ENCODE peak calls at places on chromosomes 2 and 18, in seven cellular contexts. S is GM06990; Z is foreskin keratinocyte; O is NB4; D is endodermal cell; X is fibroblast of lung; J is CD4-positive, alpha-beta T cell. G is an unnamed sample.

GRCh38 chr2:221606369-221606768 is 34.3 kb upstream of the EPHA4 start:
- DNase-seq in X (no peak), D (no peak), S (no peak), Z (no peak), J (no peak), O (no peak), G (no peak)

GRCh38 chr2:96241901-96242611 is 23.7 kb downstream of the TMEM127 start:
- DNase-seq in Z (peak), S (peak), D (no peak), J (no peak), X (peak), O (peak), G (peak)

GRCh38 chr2:159030674-159031380 is 62.4 kb downstream of the TANC1 start:
- DNase-seq in D (peak), J (no peak), S (no peak), X (peak), Z (no peak), O (peak), G (no peak)

GRCh38 chr2:182883451-182883850 is 17.0 kb upstream of the FRZB start:
- DNase-seq in J (no peak), O (no peak), X (peak), D (no peak), Z (no peak), S (no peak), G (no peak)

GRCh38 chr18:6058941-6059340 is 163.6 kb upstream of the TMEM200C start:
- DNase-seq in Z (no peak), O (no peak), X (peak), S (no peak), D (no peak), J (no peak), G (no peak)

GRCh38 chr2:174007010-174007409 is 41.8 kb upstream of the SP3 start:
- DNase-seq in S (no peak), J (no peak), O (no peak), X (no peak), D (no peak), Z (no peak), G (no peak)

GRCh38 chr2:8677646-8678592 is 3.9 kb upstream of the ID2 start:
- DNase-seq in J (no peak), Z (no peak), X (peak), D (peak), O (peak), S (peak), G (no peak)

GRCh38 chr2:102615620-102616436 is 3.5 kb upstream of the SLC9A2 start:
- DNase-seq in O (peak), Z (no peak), J (no peak), D (peak), X (peak), S (no peak), G (peak)

GRCh38 chr2:188345439-188345838 is 53.8 kb downstream of the GULP1 start:
- DNase-seq in Z (no peak), S (no peak), D (no peak), O (no peak), J (no peak), X (no peak), G (no peak)

GRCh38 chr2:15158532-15158931 is 402.6 kb downstream of the NBAS start:
- DNase-seq in O (no peak), X (no peak), Z (no peak), D (no peak), S (no peak), J (no peak), G (no peak)

GRCh38 chr2:128689971-128690370 is 371.3 kb upstream of the HS6ST1 start:
- DNase-seq in D (no peak), J (no peak), X (no peak), O (no peak), S (no peak), Z (no peak), G (peak)

GRCh38 chr2:29196792-29197788 is 81.9 kb downstream of the CLIP4 start:
- DNase-seq in X (peak), S (peak), Z (no peak), D (peak), O (peak), J (peak), G (peak)

GRCh38 chr2:27369471-27370025 is 590 bp downstream of the EIF2B4 start:
- DNase-seq in X (peak), D (no peak), O (peak), Z (no peak), S (no peak), J (no peak), G (no peak)

GRCh38 chr2:42386684-42387083 is 25.7 kb upstream of the COX7A2L start:
- DNase-seq in X (no peak), S (no peak), O (peak), Z (no peak), J (no peak), D (no peak), G (peak)

GRCh38 chr2:212421571-212422334 is 116.8 kb downstream of the ERBB4 start:
- DNase-seq in D (no peak), X (peak), Z (no peak), S (no peak), J (no peak), O (no peak), G (no peak)

GRCh38 chr2:7666561-7667259 is 749.5 kb downstream of the RNF144A start:
- DNase-seq in S (no peak), O (no peak), D (no peak), Z (no peak), J (no peak), X (no peak), G (no peak)

GRCh38 chr18:2920027-2920426 is 73.2 kb downstream of the EMILIN2 start:
- DNase-seq in Z (no peak), X (no peak), D (no peak), O (no peak), J (no peak), S (no peak), G (no peak)

GRCh38 chr2:5834491-5834890 is 142.3 kb downstream of the SOX11 start:
- DNase-seq in S (no peak), J (no peak), X (no peak), O (no peak), D (no peak), Z (no peak), G (no peak)

GRCh38 chr2:120109186-120110061 is 96.5 kb downstream of the EPB41L5 start:
- DNase-seq in J (no peak), O (peak), X (peak), Z (peak), S (peak), D (no peak), G (peak)

GRCh38 chr2:241240320-241241004 is 52.0 kb downstream of the ANO7 start:
- DNase-seq in S (no peak), O (no peak), X (no peak), Z (no peak), J (no peak), D (no peak), G (no peak)

GRCh38 chr2:190583507-190584337 is 49.2 kb upstream of the NEMP2 start:
- DNase-seq in J (no peak), X (no peak), Z (no peak), D (no peak), O (no peak), S (peak), G (no peak)

GRCh38 chr18:59907172-59907571 is 7.4 kb downstream of the PMAIP1 start:
- DNase-seq in D (no peak), S (peak), Z (no peak), O (peak), J (no peak), X (no peak), G (no peak)

GRCh38 chr2:200788129-200788718 is 23.5 kb upstream of the BZW1 start:
- DNase-seq in X (peak), Z (peak), O (no peak), J (no peak), D (no peak), S (no peak), G (no peak)

GRCh38 chr2:218876562-218877219 is 4.0 kb upstream of the WNT10A start:
- DNase-seq in O (peak), S (no peak), Z (no peak), D (peak), X (peak), J (peak), G (peak)

GRCh38 chr2:113370478-113371091 is 66.9 kb upstream of the ZNG1B start:
- DNase-seq in X (peak), D (peak), J (peak), Z (peak), O (peak), S (no peak), G (peak)

GRCh38 chr18:2302628-2303516 is 268.4 kb downstream of the METTL4 start:
- DNase-seq in O (no peak), Z (peak), D (no peak), S (no peak), X (no peak), J (no peak), G (no peak)

GRCh38 chr2:111185496-111186022 is 64.8 kb downstream of the BCL2L11 start:
- DNase-seq in S (no peak), D (peak), Z (no peak), O (no peak), J (no peak), X (no peak), G (no peak)

GRCh38 chr2:176959614-176960013 is 253.0 kb upstream of the HNRNPA3 start:
- DNase-seq in J (no peak), Z (no peak), S (no peak), O (no peak), D (no peak), X (no peak), G (no peak)

GRCh38 chr2:150165988-150166965 is 321.2 kb downstream of the RND3 start:
- DNase-seq in O (no peak), J (no peak), S (no peak), D (no peak), X (peak), Z (no peak), G (no peak)

GRCh38 chr2:70463997-70464396 is 89.6 kb downstream of the TGFA start:
- DNase-seq in O (no peak), J (no peak), X (no peak), Z (no peak), S (no peak), D (no peak), G (no peak)

GRCh38 chr18:58952871-58953270 is 88.2 kb downstream of the ZNF532 start:
- DNase-seq in D (no peak), J (no peak), Z (no peak), X (no peak), S (no peak), O (no peak), G (no peak)

GRCh38 chr18:28837100-28837499 is 660.2 kb upstream of the CDH2 start:
- DNase-seq in S (no peak), O (no peak), J (no peak), D (no peak), Z (no peak), X (no peak), G (no peak)

GRCh38 chr18:3664563-3665178 is 214.7 kb downstream of the TGIF1 start:
- DNase-seq in O (peak), Z (no peak), S (no peak), X (no peak), D (peak), J (no peak), G (no peak)

GRCh38 chr2:58920001-58920400 is 678.9 kb upstream of the FANCL start:
- DNase-seq in Z (no peak), S (no peak), X (no peak), J (no peak), O (no peak), D (no peak), G (no peak)

GRCh38 chr2:44801676-44802408 is 139.7 kb upstream of the SIX3 start:
- DNase-seq in O (no peak), S (no peak), X (peak), J (no peak), D (peak), Z (no peak), G (peak)

GRCh38 chr2:112137516-112138142 is 556 bp upstream of the FBLN7 start:
- DNase-seq in O (peak), D (no peak), S (no peak), X (no peak), J (no peak), Z (peak), G (no peak)

DNA sequence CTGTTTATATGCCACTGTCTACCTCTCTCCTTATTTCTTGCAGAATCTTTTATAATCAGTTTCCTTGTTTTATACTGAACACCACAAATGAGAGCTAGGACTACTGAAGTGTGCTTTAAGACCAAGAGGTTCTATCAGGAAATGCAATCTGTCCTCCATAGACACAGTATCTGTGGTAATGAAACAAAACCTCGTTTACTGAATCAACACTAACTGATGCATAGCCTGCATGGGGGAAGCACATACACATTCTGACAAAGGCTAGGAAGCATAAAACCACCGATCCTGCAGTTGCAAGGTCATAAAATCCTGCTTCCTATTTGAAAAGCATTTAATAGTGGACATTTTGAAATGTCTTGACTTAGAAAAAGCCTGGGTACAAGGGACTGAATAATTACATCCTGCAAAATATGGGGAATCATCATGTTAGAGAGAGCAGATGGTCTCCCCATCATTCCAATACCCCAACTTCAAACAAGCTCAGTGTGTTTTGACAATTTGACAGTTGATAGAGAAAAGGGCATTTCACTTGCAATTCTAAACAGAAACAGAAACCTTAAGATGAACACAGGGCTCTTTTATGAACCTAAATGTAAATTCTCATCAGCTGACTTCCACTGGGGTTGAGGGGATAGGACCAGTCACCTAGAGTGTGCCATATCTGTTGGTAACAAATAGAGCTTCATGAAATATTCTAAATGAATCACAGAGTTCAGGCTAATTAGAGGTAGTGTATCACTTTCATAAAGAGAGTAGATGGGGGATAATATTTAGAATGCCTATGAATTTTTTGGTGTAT is 1845.6 kb upstream of the PIK3C3 start:
- DNase-seq in S (no peak), O (no peak), D (no peak), J (no peak), X (no peak), Z (no peak), G (no peak)
- TF ChIP-seq CTCF in S (no peak), O (no peak), D (no peak), J (no peak), X (no peak), Z (no peak), G (no peak)

GRCh38 chr2:210663574-210663973 is 107.2 kb downstream of the CPS1 start:
- DNase-seq in O (peak), J (no peak), Z (no peak), S (no peak), X (peak), D (no peak), G (no peak)
- TF ChIP-seq CTCF in O (no peak), J (no peak), Z (peak), S (no peak), X (peak), D (peak), G (no peak)

GRCh38 chr2:84857566-84857965 is 23.3 kb downstream of the TRABD2A start:
- DNase-seq in D (peak), X (no peak), O (no peak), S (no peak), J (no peak), Z (no peak), G (no peak)

GRCh38 chr2:84856785-84857184 is 24.1 kb downstream of the TRABD2A start:
- DNase-seq in S (no peak), J (no peak), Z (no peak), X (no peak), O (peak), D (peak), G (no peak)

GRCh38 chr2:84854835-84855234 is 26.0 kb downstream of the TRABD2A start:
- DNase-seq in J (no peak), O (no peak), S (no peak), D (peak), Z (no peak), X (no peak), G (no peak)

GRCh38 chr2:84855730-84856129 is 25.2 kb downstream of the TRABD2A start:
- DNase-seq in D (peak), X (no peak), Z (no peak), J (no peak), O (no peak), S (no peak), G (no peak)

GRCh38 chr2:84858123-84858522 is 22.8 kb downstream of the TRABD2A start:
- DNase-seq in S (no peak), J (no peak), D (peak), Z (no peak), X (no peak), O (no peak), G (no peak)
- TF ChIP-seq CTCF in S (peak), J (peak), D (peak), Z (peak), X (peak), O (no peak), G (peak)

GRCh38 chr2:172109670-172110421 is 7.1 kb upstream of the DLX2 start:
- DNase-seq in Z (no peak), J (no peak), X (no peak), S (no peak), O (no peak), D (peak), G (peak)

GRCh38 chr2:172114579-172114978 is 11.9 kb upstream of the DLX2 start:
- DNase-seq in D (no peak), O (no peak), J (no peak), X (no peak), S (no peak), Z (no peak), G (no peak)

GRCh38 chr2:172116107-172116506 is 13.4 kb upstream of the DLX2 start:
- DNase-seq in S (no peak), J (no peak), X (no peak), D (no peak), O (no peak), Z (no peak), G (no peak)

GRCh38 chr2:172109256-172109655 is 6.6 kb upstream of the DLX2 start:
- DNase-seq in Z (no peak), D (no peak), X (no peak), S (no peak), J (no peak), O (no peak), G (peak)

GRCh38 chr2:172113617-172114016 is 10.9 kb upstream of the DLX2 start:
- DNase-seq in Z (no peak), O (peak), X (peak), S (no peak), D (no peak), J (no peak), G (peak)
- TF ChIP-seq CTCF in Z (peak), O (peak), X (peak), S (peak), D (peak), J (peak), G (peak)

GRCh38 chr2:232030229-232030628 is 68.7 kb downstream of the DIS3L2 start:
- DNase-seq in J (no peak), O (no peak), X (no peak), Z (no peak), D (peak), S (no peak), G (no peak)
- TF ChIP-seq CTCF in J (no peak), O (peak), X (peak), Z (peak), D (peak), S (no peak), G (no peak)

GRCh38 chr2:205694256-205694655 is 12.0 kb downstream of the NRP2 start:
- DNase-seq in D (no peak), J (no peak), O (no peak), S (no peak), Z (no peak), X (no peak), G (no peak)
- TF ChIP-seq CTCF in D (no peak), J (no peak), O (no peak), S (no peak), Z (no peak), X (no peak), G (no peak)

G was measured in GM10248.